ENCODE peak calls at places on chromosomes 13 and 19, in six cellular contexts. C is AG09309; Q is T follicular helper cell; R is stimulated activated CD8-positive, alpha-beta memory T cell treated with anti-CD3 and anti-CD28 coated beads, Interleukin-15, amount 100 ng/mL, for 4 hours; L is foreskin keratinocyte; K is posterior vena cava. J is an unnamed sample.

GRCh38 chr13:113151745-113152707 is 6.4 kb upstream of the PROZ start:
- DNase-seq in C (peak), Q (no peak), R (no peak), L (no peak), K (no peak), J (no peak)

GRCh38 chr13:111912991-111913781 is 153.8 kb upstream of the SOX1 start:
- DNase-seq in C (no peak), Q (no peak), R (no peak), L (no peak), K (peak), J (no peak)

GRCh38 chr13:52980695-52981094 is 47.9 kb upstream of the OLFM4 start:
- DNase-seq in C (no peak), Q (no peak), R (no peak), L (no peak), K (no peak), J (peak)

GRCh38 chr13:81498969-81499368 is 1158.0 kb upstream of the SPRY2 start:
- DNase-seq in C (no peak), Q (no peak), R (no peak), L (no peak), K (no peak), J (no peak)

GRCh38 chr13:48333976-48334375 is 30.4 kb downstream of the RB1 start:
- DNase-seq in C (peak), Q (no peak), R (no peak), L (peak), K (no peak), J (peak)

GRCh38 chr19:16127080-16127479 is 15.4 kb downstream of the RAB8A start:
- DNase-seq in C (no peak), Q (no peak), R (no peak), L (no peak), K (no peak), J (no peak)

GRCh38 chr19:8245869-8246835 is 37.0 kb downstream of the CERS4 start:
- DNase-seq in C (no peak), Q (no peak), R (no peak), L (no peak), K (no peak), J (no peak)

GRCh38 chr19:3440082-3440481 is 40.2 kb downstream of the SMIM24 start:
- DNase-seq in C (no peak), Q (peak), R (peak), L (no peak), K (no peak), J (peak)

GRCh38 chr19:46718157-46718933 is 1.4 kb upstream of the PRKD2 start:
- DNase-seq in C (no peak), Q (peak), R (peak), L (no peak), K (no peak), J (peak)

GRCh38 chr13:113083402-113084061 is 22.1 kb upstream of the F7 start:
- DNase-seq in C (no peak), Q (no peak), R (no peak), L (no peak), K (peak), J (peak)

GRCh38 chr13:48750588-48751383 is 97.1 kb downstream of the CYSLTR2 start:
- DNase-seq in C (no peak), Q (no peak), R (no peak), L (no peak), K (no peak), J (no peak)

GRCh38 chr19:43595605-43595998 is 332 bp downstream of the IRGQ start:
- DNase-seq in C (no peak), Q (no peak), R (no peak), L (no peak), K (no peak), J (no peak)

GRCh38 chr13:40422588-40423235 is 243.7 kb downstream of the FOXO1 start:
- DNase-seq in C (no peak), Q (no peak), R (no peak), L (no peak), K (no peak), J (peak)

GRCh38 chr19:54369082-54369691 is 4.5 kb upstream of the LAIR1 start:
- DNase-seq in C (no peak), Q (no peak), R (no peak), L (no peak), K (no peak), J (no peak)

GRCh38 chr13:50171585-50172282 is 156.5 kb downstream of the KCNRG start:
- DNase-seq in C (no peak), Q (no peak), R (no peak), L (no peak), K (no peak), J (no peak)

GRCh38 chr13:36555151-36555986 is 118.5 kb upstream of the SERTM1 start:
- DNase-seq in C (no peak), Q (no peak), R (no peak), L (no peak), K (no peak), J (no peak)

GRCh38 chr13:80386592-80386991 is 45.7 kb upstream of the SPRY2 start:
- DNase-seq in C (no peak), Q (no peak), R (no peak), L (no peak), K (no peak), J (no peak)

GRCh38 chr13:68895696-68896095 is 1211.9 kb upstream of the ATXN8OS start:
- DNase-seq in C (no peak), Q (no peak), R (no peak), L (no peak), K (no peak), J (peak)

GRCh38 chr19:5452594-5453565 is 2.3 kb upstream of the ZNRF4 start:
- DNase-seq in C (no peak), Q (no peak), R (no peak), L (no peak), K (no peak), J (no peak)

GRCh38 chr19:2640563-2641331 is 61.7 kb downstream of the GNG7 start:
- DNase-seq in C (no peak), Q (no peak), R (no peak), L (no peak), K (no peak), J (no peak)

GRCh38 chr13:58463841-58464240 is 832.3 kb downstream of the PCDH17 start:
- DNase-seq in C (no peak), Q (no peak), R (no peak), L (no peak), K (no peak), J (no peak)

GRCh38 chr13:29589234-29589633 is 6.3 kb downstream of the SLC7A1 start:
- DNase-seq in C (no peak), Q (no peak), R (no peak), L (no peak), K (no peak), J (no peak)

GRCh38 chr13:111198979-111199378 is 83.9 kb downstream of the ARHGEF7 start:
- DNase-seq in C (no peak), Q (no peak), R (no peak), L (no peak), K (no peak), J (no peak)

GRCh38 chr13:39422845-39423565 is 180.0 kb downstream of the LHFPL6 start:
- DNase-seq in C (no peak), Q (no peak), R (no peak), L (no peak), K (no peak), J (peak)

GRCh38 chr13:61383101-61383500 is 32.5 kb downstream of the PCDH20 start:
- DNase-seq in C (no peak), Q (no peak), R (no peak), L (no peak), K (no peak), J (peak)

GRCh38 chr19:55118401-55118991 is 1.1 kb upstream of the PPP1R12C start:
- DNase-seq in C (no peak), Q (no peak), R (no peak), L (no peak), K (no peak), J (no peak)

GRCh38 chr19:6238643-6239281 is 41.0 kb downstream of the MLLT1 start:
- DNase-seq in C (no peak), Q (no peak), R (no peak), L (no peak), K (peak), J (peak)

GRCh38 chr13:91331047-91331915 is 16.2 kb upstream of the MIR17HG start:
- DNase-seq in C (no peak), Q (no peak), R (no peak), L (no peak), K (no peak), J (no peak)

GRCh38 chr13:28718186-28718537 is 608 bp downstream of the SLC46A3 start:
- DNase-seq in C (no peak), Q (no peak), R (no peak), L (no peak), K (no peak), J (peak)

GRCh38 chr13:41017153-41017552 is 2.0 kb downstream of the ELF1 start:
- DNase-seq in C (no peak), Q (peak), R (no peak), L (no peak), K (no peak), J (peak)

GRCh38 chr19:2577722-2578335 is 101.9 kb downstream of the GADD45B start:
- DNase-seq in C (no peak), Q (no peak), R (no peak), L (no peak), K (peak), J (no peak)

GRCh38 chr19:52007436-52007804 is 591 bp downstream of the ZNF615 start:
- DNase-seq in C (no peak), Q (no peak), R (no peak), L (no peak), K (no peak), J (no peak)

GRCh38 chr19:16458391-16459128 is 13.2 kb downstream of the EPS15L1 start:
- DNase-seq in C (no peak), Q (no peak), R (no peak), L (no peak), K (no peak), J (no peak)

GRCh38 chr13:34523401-34523800 is 418.7 kb upstream of the NBEA start:
- DNase-seq in C (no peak), Q (no peak), R (no peak), L (no peak), K (no peak), J (peak)

GRCh38 chr19:953501-954271 is 27.9 kb downstream of the ARID3A start:
- DNase-seq in C (no peak), Q (no peak), R (no peak), L (no peak), K (no peak), J (no peak)

GRCh38 chr13:20704459-20705069 is 1.1 kb downstream of the IL17D start:
- DNase-seq in C (no peak), Q (no peak), R (no peak), L (no peak), K (no peak), J (no peak)